ENCODE peak calls at places on chromosomes 6 and 20, in nine cellular contexts. I is OCI-LY7, U is GM23248, D is neural progenitor cell, Y is PC-3, N is hepatocyte, R is HCT116, K is GM23338, M is MM.1S. L is an unnamed sample.

GRCh38 chr6:135922170-135922569 is 70.7 kb downstream of the PDE7B start:
- DNase-seq in M (no peak), R (peak; percentile 29), I (no peak), Y (peak; percentile 93), N (peak; percentile 48), K (peak; percentile 78), U (peak; percentile 98), D (no peak), L (peak; percentile 31)

GRCh38 chr6:34288581-34288980 is 39.8 kb upstream of the SMIM29 start:
- DNase-seq in N (no peak), R (no peak), Y (no peak), K (no peak), U (no peak), I (peak; percentile 12), M (peak; percentile 53), D (no peak), L (no peak)

GRCh38 chr6:4781426-4781825 is 5.2 kb downstream of the CDYL start:
- DNase-seq in M (peak; percentile 61), K (no peak), U (no peak), R (no peak), I (peak; percentile 54), Y (no peak), D (no peak), N (no peak), L (no peak)

GRCh38 chr20:62089393-62089792 is 23.7 kb upstream of the TAF4 start:
- DNase-seq in Y (no peak), M (no peak), R (no peak), D (no peak), U (peak; percentile 7), N (no peak), K (no peak), I (no peak), L (no peak)

GRCh38 chr20:41480054-41480770 is 113.6 kb upstream of the EMILIN3 start:
- DNase-seq in K (no peak), I (peak; percentile 15), N (no peak), D (no peak), M (no peak), R (no peak), U (no peak), Y (no peak), L (no peak)

GRCh38 chr20:32609993-32610896 is 25.1 kb upstream of the NOL4L start:
- DNase-seq in D (no peak), I (no peak), M (no peak), K (no peak), Y (no peak), U (no peak), R (no peak), N (no peak), L (peak; percentile 77)

GRCh38 chr6:47147836-47148344 is 105.8 kb upstream of the ADGRF1 start:
- DNase-seq in M (no peak), U (no peak), I (no peak), K (no peak), N (no peak), Y (no peak), R (no peak), D (no peak), L (no peak)

GRCh38 chr6:17851720-17852161 is 135.7 kb downstream of the KIF13A start:
- DNase-seq in I (no peak), R (no peak), Y (peak; percentile 73), K (no peak), M (no peak), N (peak; percentile 42), U (peak; percentile 74), D (no peak), L (no peak)

GRCh38 chr6:115091461-115091860 is 748.6 kb upstream of the HS3ST5 start:
- DNase-seq in Y (no peak), M (no peak), D (no peak), N (no peak), U (no peak), K (no peak), R (no peak), I (no peak), L (no peak)

GRCh38 chr6:132959927-132960326 is 145.6 kb downstream of the RPS12 start:
- DNase-seq in I (no peak), D (no peak), N (no peak), K (no peak), R (no peak), U (no peak), Y (peak; percentile 12), M (no peak), L (no peak)

GRCh38 chr6:44247338-44248302 is 719 bp downstream of the HSP90AB1 start:
- DNase-seq in Y (peak; percentile 44), I (peak; percentile 74), D (peak; percentile 63), M (peak; percentile 59), U (peak; percentile 81), K (peak; percentile 62), N (peak; percentile 81), R (no peak), L (peak; percentile 76)

GRCh38 chr6:36320475-36320874 is 16.2 kb downstream of the BNIP5 start:
- DNase-seq in N (peak; percentile 76), M (no peak), U (no peak), D (no peak), Y (peak; percentile 20), I (no peak), K (no peak), R (no peak), L (no peak)

GRCh38 chr20:54221996-54222890 is 14.4 kb downstream of the PFDN4 start:
- DNase-seq in Y (no peak), D (no peak), I (no peak), U (peak; percentile 17), N (no peak), R (no peak), M (no peak), K (no peak), L (no peak)

GRCh38 chr20:58496429-58496769 is 18.8 kb downstream of the APCDD1L start:
- DNase-seq in K (no peak), Y (no peak), U (no peak), R (no peak), N (no peak), I (no peak), M (no peak), D (no peak), L (no peak)

GRCh38 chr6:150443621-150444020 is 74.8 kb downstream of the IYD start:
- DNase-seq in D (no peak), U (peak; percentile 13), Y (no peak), M (no peak), R (no peak), N (no peak), I (no peak), K (no peak), L (no peak)

GRCh38 chr6:148723484-148723883 is 23.3 kb upstream of the UST start:
- DNase-seq in D (no peak), M (no peak), Y (peak; percentile 80), U (peak; percentile 94), N (no peak), R (no peak), I (no peak), K (no peak), L (no peak)

GRCh38 chr20:62197801-62198200 is 15.0 kb downstream of the MTG2 start:
- DNase-seq in I (no peak), K (no peak), D (no peak), R (no peak), Y (no peak), N (no peak), U (no peak), M (no peak), L (no peak)

GRCh38 chr6:39415482-39415881 is 93.0 kb upstream of the KCNK16 start:
- DNase-seq in R (no peak), N (no peak), Y (no peak), I (no peak), D (no peak), K (no peak), U (no peak), M (no peak), L (no peak)

GRCh38 chr20:17878912-17879602 is 89.5 kb downstream of the SNX5 start:
- DNase-seq in R (no peak), M (peak; percentile 41), N (no peak), I (peak; percentile 59), K (no peak), D (no peak), Y (no peak), U (no peak), L (no peak)

GRCh38 chr6:55636406-55637102 is 57.6 kb upstream of the HMGCLL1 start:
- DNase-seq in Y (peak; percentile 96), K (no peak), I (no peak), U (peak; percentile 63), R (no peak), D (no peak), N (peak; percentile 34), M (no peak), L (no peak)

GRCh38 chr6:68059894-68060293 is 575.2 kb upstream of the ADGRB3 start:
- DNase-seq in D (no peak), U (no peak), Y (no peak), R (no peak), I (no peak), K (no peak), N (no peak), M (peak; percentile 15), L (no peak)

GRCh38 chr20:9235518-9235917 is 166.6 kb downstream of the PLCB4 start:
- DNase-seq in R (no peak), N (no peak), I (no peak), K (no peak), U (peak; percentile 79), D (no peak), M (no peak), Y (peak; percentile 83), L (no peak)

GRCh38 chr20:51811040-51811351 is 8.7 kb upstream of the SALL4 start:
- DNase-seq in R (no peak), U (peak; percentile 47), I (no peak), N (peak; percentile 25), Y (peak; percentile 58), K (no peak), D (no peak), M (no peak), L (no peak)
- TF ChIP-seq EZH2phosphoT487 in R (no peak), U (no peak), I (no peak), N (no peak), Y (no peak), K (no peak), D (no peak), M (no peak), L (no peak)

GRCh38 chr20:29079769-29080690 is 2177.4 kb upstream of the DEFB115 start:
- DNase-seq in M (peak; percentile 76), R (no peak), Y (no peak), D (no peak), U (peak; percentile 50), I (no peak), K (no peak), N (no peak), L (peak; percentile 87)
- TF ChIP-seq EZH2phosphoT487 in M (no peak), R (no peak), Y (no peak), D (no peak), U (no peak), I (no peak), K (no peak), N (no peak), L (no peak)

GRCh38 chr6:126051739-126052138 is 65.4 kb downstream of the TRMT11 start:
- DNase-seq in R (no peak), D (no peak), N (no peak), U (no peak), Y (no peak), M (no peak), K (no peak), I (no peak), L (no peak)
- TF ChIP-seq EZH2phosphoT487 in R (no peak), D (no peak), N (no peak), U (no peak), Y (no peak), M (no peak), K (no peak), I (no peak), L (no peak)

DNA sequence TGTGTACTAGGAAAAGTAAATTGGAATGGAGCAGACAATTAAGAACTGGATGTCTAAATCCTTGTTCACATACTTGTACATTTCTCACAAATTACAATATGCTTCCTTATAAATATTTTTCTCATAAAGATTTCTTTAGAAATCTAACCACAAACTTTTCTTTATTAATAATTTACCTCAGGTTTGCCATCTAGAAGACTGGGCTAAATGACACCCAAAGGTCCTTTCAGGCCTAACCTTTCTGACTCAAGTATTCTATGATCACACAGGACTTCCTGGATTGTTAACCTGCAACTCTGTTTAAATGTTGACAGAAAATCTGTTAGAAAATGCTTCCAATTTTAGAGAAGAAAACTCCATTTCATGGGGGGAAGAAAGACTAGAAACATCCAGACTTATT is 330.5 kb upstream of the MAP3K7 start:
- DNase-seq in M (no peak), Y (no peak), N (no peak), R (no peak), D (no peak), U (no peak), K (no peak), I (no peak), L (no peak)
- TF ChIP-seq EZH2phosphoT487 in M (no peak), Y (no peak), N (no peak), R (no peak), D (no peak), U (no peak), K (no peak), I (no peak), L (no peak)

L was measured in SK-N-SH.